ENCODE peak calls at places on chromosomes 12 and 14, in ten cellular contexts. U, K, Y, F, M, C, X, J, T and A are unnamed samples.

GRCh38 chr14:65704412-65704811 is 291.9 kb downstream of the FUT8 start:
- DNase-seq in J (no peak), K (no peak), M (no peak), X (no peak), F (no peak), C (no peak), T (peak), Y (no peak), U (no peak), A (no peak)

GRCh38 chr14:50527970-50528369 is 4.4 kb downstream of the MAP4K5 start:
- DNase-seq in Y (no peak), M (no peak), T (peak), U (no peak), K (no peak), F (no peak), J (no peak), C (no peak), X (no peak), A (no peak)

GRCh38 chr14:42429401-42429800 is 822.7 kb downstream of the LRFN5 start:
- DNase-seq in U (no peak), F (no peak), M (no peak), C (no peak), J (no peak), X (no peak), K (no peak), T (no peak), Y (no peak), A (no peak)

GRCh38 chr12:88471641-88472040 is 108.6 kb downstream of the KITLG start:
- DNase-seq in C (peak), K (no peak), M (no peak), U (no peak), F (no peak), Y (no peak), J (peak), T (peak), X (no peak), A (no peak)

GRCh38 chr14:23056257-23056955 is 914 bp downstream of the CDH24 start:
- DNase-seq in X (peak), T (peak), C (peak), Y (peak), U (peak), J (peak), M (peak), F (peak), K (peak), A (peak)

GRCh38 chr14:32077081-32078029 is at the start of gene ARHGAP5:
- DNase-seq in K (no peak), F (peak), Y (peak), J (peak), C (peak), X (peak), M (peak), U (peak), T (peak), A (no peak)

GRCh38 chr12:15364221-15365170 is 42.2 kb downstream of the PTPRO start:
- DNase-seq in Y (no peak), M (no peak), T (no peak), K (no peak), C (no peak), U (no peak), F (no peak), J (no peak), X (no peak), A (no peak)

GRCh38 chr12:981176-981828 is 9.7 kb upstream of the ERC1 start:
- DNase-seq in X (no peak), C (no peak), Y (no peak), T (no peak), K (no peak), U (no peak), F (no peak), M (no peak), J (no peak), A (no peak)

GRCh38 chr14:91649930-91650329 is 82.0 kb downstream of the CATSPERB start:
- DNase-seq in T (peak), C (peak), U (peak), F (peak), Y (no peak), K (no peak), M (no peak), X (peak), J (no peak), A (no peak)

GRCh38 chr12:62597253-62597652 is 130.6 kb downstream of the MON2 start:
- DNase-seq in F (no peak), T (no peak), U (no peak), C (no peak), Y (no peak), M (no peak), K (no peak), J (no peak), X (no peak), A (no peak)

GRCh38 chr14:65346895-65347294 is 65.6 kb upstream of the FUT8 start:
- DNase-seq in T (no peak), U (no peak), X (no peak), Y (peak), F (no peak), K (no peak), J (no peak), C (peak), M (no peak), A (peak)

GRCh38 chr14:72892879-72893635 is 844 bp downstream of the DPF3 start:
- DNase-seq in X (peak), J (no peak), C (no peak), M (no peak), F (peak), T (peak), U (no peak), Y (peak), K (peak), A (peak)

GRCh38 chr14:77376380-77376770 is 519 bp downstream of the TMED8 start:
- DNase-seq in J (no peak), Y (peak), F (peak), T (peak), C (peak), X (no peak), U (peak), M (peak), K (peak), A (peak)

GRCh38 chr12:65595016-65595560 is 229.2 kb upstream of the HMGA2 start:
- DNase-seq in X (no peak), M (no peak), C (no peak), U (no peak), J (no peak), Y (no peak), T (no peak), F (no peak), K (no peak), A (no peak)
- H3K4me3 ChIP-seq in X (no peak), M (no peak), C (no peak), U (no peak), J (no peak), Y (no peak), T (no peak), F (no peak), K (no peak), A (no peak)

GRCh38 chr12:11741434-11742092 is 92.1 kb downstream of the ETV6 start:
- DNase-seq in T (no peak), Y (no peak), K (no peak), J (no peak), C (no peak), U (no peak), M (no peak), F (no peak), X (no peak), A (no peak)
- H3K27ac ChIP-seq in T (no peak), Y (no peak), K (no peak), J (no peak), C (no peak), U (no peak), M (no peak), F (no peak), X (no peak), A (no peak)

GRCh38 chr12:105334001-105334400 is 3.5 kb downstream of the C12orf75 start:
- DNase-seq in Y (no peak), U (no peak), M (no peak), K (no peak), C (no peak), F (no peak), J (no peak), T (peak), X (no peak), A (no peak)

GRCh38 chr12:105331805-105332251 is 1.3 kb downstream of the C12orf75 start:
- DNase-seq in C (no peak), Y (no peak), F (no peak), J (no peak), M (peak), X (peak), U (peak), K (no peak), T (no peak), A (no peak)

GRCh38 chr12:105334568-105334967 is 4.1 kb downstream of the C12orf75 start:
- DNase-seq in U (no peak), C (no peak), J (no peak), F (no peak), X (no peak), M (no peak), K (no peak), T (no peak), Y (no peak), A (no peak)

GRCh38 chr12:105330938-105331804 is 680 bp downstream of the C12orf75 start:
- DNase-seq in K (no peak), C (peak), U (peak), T (peak), M (peak), X (peak), J (no peak), F (peak), Y (no peak), A (peak)

GRCh38 chr12:105332925-105333324 is 2.4 kb downstream of the C12orf75 start:
- DNase-seq in M (no peak), X (no peak), F (no peak), U (no peak), T (no peak), C (no peak), Y (no peak), J (no peak), K (no peak), A (no peak)
- H3K4me3 ChIP-seq in M (no peak), X (no peak), F (no peak), U (no peak), T (no peak), C (no peak), Y (no peak), J (no peak), K (no peak), A (no peak)

GRCh38 chr12:25017336-25017735 is 68.4 kb upstream of the BCAT1 start:
- DNase-seq in C (no peak), F (no peak), U (no peak), K (no peak), X (no peak), T (no peak), Y (no peak), J (no peak), M (no peak), A (no peak)

GRCh38 chr12:25018146-25018545 is 69.2 kb upstream of the BCAT1 start:
- DNase-seq in Y (no peak), U (no peak), K (no peak), T (no peak), X (no peak), J (no peak), C (no peak), F (no peak), M (no peak), A (no peak)

GRCh38 chr12:25013061-25013460 is 64.2 kb upstream of the BCAT1 start:
- DNase-seq in J (no peak), U (no peak), X (no peak), K (no peak), C (no peak), Y (no peak), F (no peak), T (no peak), M (no peak), A (no peak)

GRCh38 chr12:25009511-25010092 is 60.7 kb upstream of the BCAT1 start:
- DNase-seq in J (no peak), K (no peak), T (no peak), Y (no peak), F (no peak), C (no peak), M (no peak), X (no peak), U (no peak), A (no peak)

GRCh38 chr12:25014961-25015360 is 66.1 kb upstream of the BCAT1 start:
- DNase-seq in T (peak), Y (no peak), C (no peak), K (no peak), M (no peak), J (no peak), U (no peak), F (no peak), X (no peak), A (no peak)
- H3K27ac ChIP-seq in T (no peak), Y (no peak), C (no peak), K (no peak), M (no peak), J (no peak), U (no peak), F (no peak), X (no peak), A (no peak)

GRCh38 chr14:69675877-69676416 is 64.6 kb downstream of the SUSD6 start:
- DNase-seq in U (no peak), C (no peak), K (no peak), F (no peak), J (no peak), M (no peak), T (no peak), Y (no peak), X (no peak), A (no peak)

GRCh38 chr14:69673099-69673498 is 61.7 kb downstream of the SUSD6 start:
- DNase-seq in U (no peak), X (peak), J (no peak), T (no peak), Y (no peak), K (no peak), C (no peak), F (no peak), M (no peak), A (no peak)

GRCh38 chr14:69673578-69674305 is 62.3 kb downstream of the SUSD6 start:
- DNase-seq in J (no peak), T (peak), Y (no peak), C (no peak), K (no peak), F (peak), X (no peak), M (no peak), U (no peak), A (no peak)

GRCh38 chr14:69675246-69675583 is 63.8 kb downstream of the SUSD6 start:
- DNase-seq in X (no peak), T (no peak), K (no peak), F (peak), M (peak), U (no peak), Y (no peak), J (no peak), C (no peak), A (no peak)

DNA sequence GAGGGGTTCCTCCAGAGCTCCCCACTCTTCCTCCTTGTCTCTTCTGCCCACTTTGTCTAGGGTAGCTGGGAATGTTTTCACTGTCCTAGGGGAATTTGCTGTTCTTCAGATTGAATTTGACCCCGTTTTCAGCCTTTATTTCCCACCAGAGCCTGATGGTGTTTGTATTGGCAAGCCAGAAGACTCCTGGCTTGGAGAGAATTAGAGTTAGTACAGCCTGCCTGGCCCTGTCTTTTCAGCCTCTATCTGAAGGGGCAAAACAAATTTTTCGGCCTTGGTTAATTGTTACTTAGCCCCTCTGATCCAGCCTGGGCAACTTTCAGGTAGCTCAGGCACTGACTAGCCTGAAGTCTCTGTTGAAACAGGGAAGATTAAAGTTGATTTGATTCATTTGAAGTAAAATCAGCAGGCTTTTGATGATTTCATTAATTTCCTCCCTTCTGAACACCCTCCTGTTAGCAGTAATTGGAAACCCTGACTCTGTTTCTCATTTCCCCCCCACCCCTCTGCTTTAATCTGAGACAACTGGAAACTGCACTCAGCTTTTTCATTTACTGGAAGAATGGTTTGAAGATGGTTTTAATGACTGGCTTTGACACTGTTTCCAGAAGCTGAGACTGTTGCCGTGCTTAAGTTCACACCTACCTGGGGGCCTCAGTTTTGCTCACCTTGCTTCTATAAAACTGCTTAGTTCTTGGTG is 63.3 kb downstream of the SUSD6 start:
- DNase-seq in U (no peak), T (peak), J (no peak), X (no peak), C (no peak), M (no peak), Y (no peak), F (no peak), K (no peak), A (no peak)
- H3K4me3 ChIP-seq in U (no peak), T (no peak), J (no peak), X (no peak), C (no peak), M (no peak), Y (no peak), F (no peak), K (no peak), A (no peak)

DNA sequence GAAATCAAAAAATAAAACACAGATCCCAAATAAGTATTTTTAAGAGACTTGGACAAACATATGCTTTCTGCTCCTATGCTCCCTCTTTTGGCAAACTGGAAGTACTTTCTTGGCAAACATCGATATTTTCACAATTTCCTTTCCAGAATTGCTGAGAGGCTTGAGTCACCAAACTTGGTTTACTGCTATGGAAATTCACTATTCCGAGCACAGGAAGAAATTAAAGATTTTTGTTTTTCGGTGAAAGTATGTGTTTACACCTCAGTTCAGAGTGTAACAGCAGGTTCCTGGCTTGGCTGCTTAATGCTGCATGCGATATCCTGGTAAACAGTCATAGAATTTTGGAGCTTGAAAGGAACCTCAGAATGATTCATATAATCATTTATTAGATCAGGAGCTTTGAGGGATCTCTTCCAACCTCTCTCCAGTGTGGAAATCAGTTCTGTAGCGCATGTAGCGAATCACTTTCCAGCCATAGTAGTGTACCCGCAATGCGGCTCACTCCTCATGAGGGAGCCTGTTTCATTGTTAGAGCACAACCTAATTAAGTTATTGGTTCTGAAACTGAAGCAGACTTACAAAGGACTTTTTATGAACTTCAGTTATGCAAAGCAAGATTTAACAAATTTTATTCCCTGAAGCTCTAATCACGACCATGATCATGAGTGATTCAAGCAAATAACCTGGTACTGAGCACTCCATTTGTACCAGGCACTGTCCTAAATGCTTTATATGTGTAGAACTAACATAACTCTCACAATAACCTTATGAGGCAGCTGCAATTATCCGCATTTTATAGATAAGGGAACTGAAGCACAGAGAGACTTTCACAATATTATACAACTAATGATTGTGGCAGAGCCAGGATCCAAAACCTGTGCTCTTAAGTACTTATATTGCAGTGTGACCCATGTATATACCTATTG is 56.4 kb upstream of the ATP2A2 start:
- DNase-seq in U (no peak), M (no peak), K (no peak), T (peak), F (peak), C (no peak), X (no peak), Y (no peak), J (peak), A (no peak)
- H3K27ac ChIP-seq in U (no peak), M (peak), K (peak), T (peak), F (peak), C (peak), X (no peak), Y (peak), J (peak), A (peak)

DNA sequence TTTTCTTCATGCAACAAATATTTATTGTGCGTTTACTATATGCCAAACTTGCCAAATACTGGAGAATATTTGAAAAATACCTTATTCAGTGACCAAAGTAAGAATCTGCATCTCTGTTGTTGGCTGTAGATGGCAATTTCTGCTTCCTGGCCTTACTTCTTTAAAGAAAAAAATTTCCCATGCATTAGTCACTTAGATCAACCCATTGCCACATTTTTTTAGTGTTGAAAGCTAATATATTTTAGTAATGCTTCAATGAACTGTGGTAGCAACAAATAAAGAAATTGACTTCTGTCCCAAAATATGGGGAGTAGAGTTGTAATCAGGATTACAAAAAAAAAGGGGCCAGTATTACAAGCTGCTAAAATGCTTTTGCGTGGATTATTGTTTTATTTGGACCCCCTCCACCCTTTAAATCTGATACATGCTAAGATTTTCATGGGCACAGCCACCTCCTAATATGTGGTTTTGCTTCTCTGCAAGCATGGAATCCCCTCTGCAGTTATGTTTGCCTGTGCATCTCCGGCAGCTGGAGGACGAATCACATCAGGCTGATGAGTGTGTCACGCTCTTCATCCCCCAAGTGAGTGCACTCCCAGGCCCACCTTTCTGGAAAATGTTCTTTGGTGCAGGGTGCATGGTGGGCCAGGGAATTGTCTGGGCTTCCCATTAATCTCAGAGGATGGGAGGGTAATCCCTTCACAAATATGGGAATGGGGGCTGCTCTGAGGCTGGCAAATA is 38.1 kb upstream of the PTCSC3 start:
- DNase-seq in F (no peak), K (no peak), T (no peak), M (no peak), J (no peak), U (no peak), C (no peak), X (no peak), Y (no peak), A (no peak)
- H3K4me3 ChIP-seq in F (no peak), K (peak), T (no peak), M (no peak), J (no peak), U (no peak), C (no peak), X (no peak), Y (no peak), A (no peak)